ENCODE peak calls at places on chromosome 5, in six cellular contexts. C is GM23248, I is spleen, X is neural progenitor cell, L is WERI-Rb-1, F is fibroblast of lung. B is an unnamed sample.

GRCh38 chr5:145718956-145719355 is 116.2 kb downstream of the PRELID2 start:
- DNase-seq in C (peak; percentile 57), I (no peak), X (peak; percentile 52), L (no peak), F (peak; percentile 56), B (no peak)

GRCh38 chr5:62762503-62762902 is 183.9 kb downstream of the LRRC70 start:
- DNase-seq in C (no peak), I (no peak), X (no peak), L (no peak), F (no peak), B (no peak)

GRCh38 chr5:181045316-181045715 is 5.2 kb downstream of the BTNL9 start:
- DNase-seq in C (no peak), I (peak; percentile 61), X (no peak), L (no peak), F (no peak), B (no peak)

GRCh38 chr5:138725153-138725884 is 27.9 kb upstream of the CTNNA1 start:
- DNase-seq in C (peak; percentile 85), I (no peak), X (peak; percentile 66), L (peak; percentile 33), F (peak; percentile 38), B (no peak)

GRCh38 chr5:120361941-120362340 is 102.2 kb upstream of the PRR16 start:
- DNase-seq in C (no peak), I (no peak), X (no peak), L (no peak), F (no peak), B (no peak)

GRCh38 chr5:30693326-30693725 is 500.2 kb upstream of the CDH6 start:
- DNase-seq in C (no peak), I (no peak), X (no peak), L (no peak), F (no peak), B (no peak)

GRCh38 chr5:93607367-93608258 is 24.6 kb downstream of the NR2F1 start:
- DNase-seq in C (peak; percentile 74), I (no peak), X (peak; percentile 84), L (peak; percentile 54), F (peak; percentile 86), B (peak; percentile 52)

GRCh38 chr5:139492700-139493192 is 10.2 kb upstream of the STING1 start:
- DNase-seq in C (peak; percentile 70), I (peak; percentile 40), X (no peak), L (no peak), F (no peak), B (no peak)

GRCh38 chr5:72106922-72107873 is at the start of gene MAP1B:
- DNase-seq in C (peak; percentile 73), I (peak; percentile 75), X (peak; percentile 98), L (peak; percentile 92), F (peak; percentile 58), B (no peak)

GRCh38 chr5:175226506-175226905 is 217.5 kb downstream of the DRD1 start:
- DNase-seq in C (no peak), I (no peak), X (no peak), L (no peak), F (no peak), B (no peak)

GRCh38 chr5:4994994-4995393 is 145.1 kb upstream of the ADAMTS16 start:
- DNase-seq in C (peak; percentile 91), I (no peak), X (no peak), L (no peak), F (peak; percentile 25), B (no peak)

GRCh38 chr5:135308245-135308644 is 90.8 kb downstream of the MACROH2A1 start:
- DNase-seq in C (peak; percentile 65), I (no peak), X (no peak), L (no peak), F (peak; percentile 65), B (no peak)

GRCh38 chr5:140236896-140237598 is 62.1 kb downstream of the CYSTM1 start:
- DNase-seq in C (no peak), I (no peak), X (no peak), L (no peak), F (no peak), B (no peak)

GRCh38 chr5:64417390-64417789 is 88.4 kb upstream of the RGS7BP start:
- DNase-seq in C (no peak), I (no peak), X (peak; percentile 16), L (no peak), F (no peak), B (no peak)

GRCh38 chr5:12023614-12024241 is 119.5 kb upstream of the CTNND2 start:
- DNase-seq in C (peak; percentile 48), I (no peak), X (peak; percentile 74), L (peak; percentile 30), F (peak; percentile 29), B (peak; percentile 25)

GRCh38 chr5:56664025-56664424 is 151.3 kb upstream of the MAP3K1 start:
- DNase-seq in C (no peak), I (no peak), X (no peak), L (no peak), F (no peak), B (no peak)

GRCh38 chr5:3428355-3428754 is 167.3 kb upstream of the IRX1 start:
- DNase-seq in C (no peak), I (no peak), X (peak; percentile 29), L (no peak), F (no peak), B (no peak)

GRCh38 chr5:87400305-87400899 is 12.3 kb downstream of the CCNH start:
- DNase-seq in C (peak; percentile 62), I (no peak), X (peak; percentile 15), L (no peak), F (peak; percentile 68), B (no peak)

GRCh38 chr5:145495741-145496140 is 339.4 kb downstream of the PRELID2 start:
- DNase-seq in C (peak; percentile 92), I (no peak), X (no peak), L (no peak), F (peak; percentile 81), B (no peak)

GRCh38 chr5:2847608-2848007 is 96.1 kb upstream of the IRX2 start:
- DNase-seq in C (no peak), I (no peak), X (no peak), L (no peak), F (no peak), B (no peak)

GRCh38 chr5:62731011-62731410 is 152.4 kb downstream of the LRRC70 start:
- DNase-seq in C (no peak), I (no peak), X (no peak), L (no peak), F (no peak), B (no peak)

GRCh38 chr5:89289604-89290003 is 406.6 kb upstream of the MEF2C start:
- DNase-seq in C (peak; percentile 80), I (no peak), X (no peak), L (no peak), F (no peak), B (no peak)

GRCh38 chr5:111076076-111076475 is 4.6 kb downstream of the TSLP start:
- DNase-seq in C (no peak), I (no peak), X (no peak), L (no peak), F (no peak), B (no peak)

GRCh38 chr5:37133939-37134338 is 115.2 kb downstream of the CPLANE1 start:
- DNase-seq in C (peak; percentile 41), I (no peak), X (no peak), L (no peak), F (peak; percentile 24), B (no peak)
- H3K36me3 ChIP-seq in C (peaks cover 24% of the 10 kb centered on the region), I (peaks cover 17% of the 10 kb centered on the region), X (peaks cover 16% of the 10 kb centered on the region), L (peaks cover 21% of the 10 kb centered on the region), F (no peaks in the 10 kb centered on the region), B (no peaks in the 10 kb centered on the region)

GRCh38 chr5:74161171-74161570 is 479.4 kb downstream of the ENC1 start:
- DNase-seq in C (peak; percentile 35), I (no peak), X (no peak), L (no peak), F (no peak), B (no peak)

GRCh38 chr5:74167930-74168315 is 472.6 kb downstream of the ENC1 start:
- DNase-seq in C (no peak), I (no peak), X (no peak), L (no peak), F (no peak), B (no peak)

GRCh38 chr5:74167206-74167929 is 473.2 kb downstream of the ENC1 start:
- DNase-seq in C (peak; percentile 92), I (no peak), X (no peak), L (no peak), F (peak; percentile 74), B (no peak)

GRCh38 chr5:74166064-74166463 is 474.5 kb downstream of the ENC1 start:
- DNase-seq in C (no peak), I (no peak), X (no peak), L (no peak), F (no peak), B (no peak)

DNA sequence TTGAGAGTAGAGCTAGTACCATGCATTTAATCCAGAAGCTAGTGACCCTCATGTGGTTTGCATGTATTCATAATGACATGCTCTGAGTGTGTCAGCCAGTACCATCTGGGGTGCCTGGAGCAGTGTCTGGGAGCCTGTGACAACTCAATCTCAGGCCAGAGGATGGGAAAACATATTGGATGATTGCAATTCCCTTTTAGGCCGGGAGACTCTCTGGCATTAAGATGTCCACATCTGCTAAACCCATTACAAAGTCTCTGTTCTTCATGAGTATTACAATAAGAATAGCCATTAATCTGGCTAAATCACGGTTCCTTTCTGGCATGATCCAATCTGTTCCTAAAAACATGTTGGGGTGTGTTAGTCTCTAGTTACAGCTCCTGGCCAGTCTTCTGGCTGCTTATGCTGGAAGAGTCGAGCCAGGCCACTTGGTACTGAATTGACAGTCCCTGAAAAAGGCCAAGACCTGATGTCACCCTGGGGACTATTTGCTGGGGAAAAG is 475.8 kb downstream of the ENC1 start:
- DNase-seq in C (no peak), I (no peak), X (no peak), L (peak; percentile 89), F (no peak), B (no peak)
- H3K27ac ChIP-seq in C (no peak overlapping the region), I (no peak overlapping the region), X (no peak overlapping the region), L (peak overlapping the region; percentile 61), F (no peak overlapping the region), B (no peak overlapping the region)

GRCh38 chr5:149406979-149407306 is 27.9 kb upstream of the IL17B start:
- DNase-seq in C (no peak), I (no peak), X (no peak), L (no peak), F (no peak), B (no peak)

GRCh38 chr5:149409268-149409948 is 30.3 kb upstream of the IL17B start:
- DNase-seq in C (no peak), I (no peak), X (no peak), L (no peak), F (no peak), B (no peak)

GRCh38 chr5:149407331-149408251 is 28.5 kb upstream of the IL17B start:
- DNase-seq in C (peak; percentile 62), I (no peak), X (no peak), L (no peak), F (no peak), B (no peak)

GRCh38 chr5:149410071-149410470 is 31.0 kb upstream of the IL17B start:
- DNase-seq in C (no peak), I (no peak), X (no peak), L (no peak), F (no peak), B (no peak)

GRCh38 chr5:149408252-149409099 is 29.4 kb upstream of the IL17B start:
- DNase-seq in C (no peak), I (no peak), X (no peak), L (no peak), F (no peak), B (no peak)
- H3K4me3 ChIP-seq in C (peak overlapping the region; percentile 89), I (peak overlapping the region; percentile 53), X (no peak overlapping the region), L (no peak overlapping the region), F (peak overlapping the region; percentile 70), B (no peak overlapping the region)

DNA sequence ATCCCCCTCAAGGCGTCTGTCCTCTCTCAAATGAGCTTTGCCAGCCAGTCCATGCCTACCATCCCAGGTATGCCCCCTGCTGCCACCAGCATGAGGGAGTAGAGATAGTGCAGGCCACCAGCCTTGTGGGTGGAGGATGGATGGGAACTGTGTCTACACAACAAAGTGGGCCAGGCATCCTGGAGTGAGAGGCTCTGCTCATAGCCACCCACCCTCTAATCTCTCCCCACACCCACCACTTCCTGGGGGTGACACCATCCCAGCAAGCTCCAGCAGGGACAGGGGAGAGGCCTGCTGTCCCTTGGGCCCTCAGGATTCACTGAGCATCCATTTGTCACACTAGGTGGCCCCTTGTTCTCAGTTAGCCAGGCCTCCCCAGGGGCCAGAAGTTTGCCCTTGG is 25.5 kb upstream of the FOXI1 start:
- DNase-seq in C (no peak), I (no peak), X (no peak), L (no peak), F (no peak), B (no peak)
- H3K36me3 ChIP-seq in C (no peaks in the 10 kb centered on the region), I (peaks cover 89% of the 10 kb centered on the region), X (no peaks in the 10 kb centered on the region), L (no peaks in the 10 kb centered on the region), F (no peaks in the 10 kb centered on the region), B (peaks cover 97% of the 10 kb centered on the region)